ENCODE peak calls at places on chromosomes 5 and 9, in nine cellular contexts. C is CD8-positive, alpha-beta T cell; Z is caudate nucleus; U is HS-27A; Q is HEK293T; M is CMK; B is activated naive CD8-positive, alpha-beta T cell treated with anti-CD3 and anti-CD28 coated beads, Interleukin-2, amount 50 U/mL, for 24 hours; R is psoas muscle; X is KBM-7. P is an unnamed sample.

GRCh38 chr9:5825896-5826622 is 6.9 kb downstream of the ERMP1 start:
- DNase-seq in C (no peak), Z (no peak), U (no peak), Q (no peak), M (no peak), B (no peak), R (no peak), X (no peak), P (no peak)

GRCh38 chr5:14105717-14106435 is 37.3 kb upstream of the TRIO start:
- DNase-seq in C (no peak), Z (no peak), U (peak; percentile 95), Q (no peak), M (no peak), B (no peak), R (no peak), X (no peak), P (no peak)

GRCh38 chr9:6230037-6230778 is 14.6 kb downstream of the IL33 start:
- DNase-seq in C (no peak), Z (no peak), U (no peak), Q (no peak), M (no peak), B (no peak), R (no peak), X (no peak), P (no peak)

GRCh38 chr5:106818552-106818951 is 852.2 kb downstream of the EFNA5 start:
- DNase-seq in C (no peak), Z (no peak), U (no peak), Q (no peak), M (no peak), B (no peak), R (no peak), X (no peak), P (no peak)

GRCh38 chr5:93100433-93100832 is 480.6 kb downstream of the NR2F1-AS1 start:
- DNase-seq in C (no peak), Z (no peak), U (no peak), Q (no peak), M (no peak), B (no peak), R (no peak), X (no peak), P (no peak)

GRCh38 chr9:113436753-113437515 is 26.4 kb downstream of the C9orf43 start:
- DNase-seq in C (no peak), Z (no peak), U (no peak), Q (no peak), M (no peak), B (no peak), R (no peak), X (no peak), P (no peak)

GRCh38 chr9:98118640-98119601 is at the start of gene TRIM14:
- DNase-seq in C (no peak), Z (no peak), U (peak; percentile 27), Q (peak; percentile 63), M (no peak), B (peak; percentile 71), R (peak; percentile 68), X (peak; percentile 71), P (peak; percentile 45)

GRCh38 chr5:143781993-143782520 is 29.9 kb upstream of the HMHB1 start:
- DNase-seq in C (no peak), Z (no peak), U (no peak), Q (no peak), M (no peak), B (no peak), R (no peak), X (peak; percentile 37), P (no peak)

GRCh38 chr5:96149546-96149945 is 187.9 kb upstream of the ELL2 start:
- DNase-seq in C (no peak), Z (no peak), U (no peak), Q (no peak), M (no peak), B (no peak), R (no peak), X (no peak), P (no peak)

GRCh38 chr5:125685771-125686170 is 737.4 kb upstream of the GRAMD2B start:
- DNase-seq in C (no peak), Z (no peak), U (no peak), Q (no peak), M (no peak), B (no peak), R (no peak), X (no peak), P (no peak)

GRCh38 chr9:111959468-111959941 is 62.9 kb downstream of the UGCG start:
- DNase-seq in C (no peak), Z (no peak), U (peak; percentile 89), Q (no peak), M (no peak), B (no peak), R (peak; percentile 67), X (no peak), P (no peak)

GRCh38 chr5:99177796-99178195 is 249.0 kb upstream of the CHD1 start:
- DNase-seq in C (no peak), Z (no peak), U (no peak), Q (no peak), M (no peak), B (no peak), R (no peak), X (no peak), P (no peak)

GRCh38 chr5:173051746-173052145 is 4.4 kb upstream of the CREBRF start:
- DNase-seq in C (no peak), Z (no peak), U (peak; percentile 39), Q (no peak), M (no peak), B (no peak), R (no peak), X (no peak), P (no peak)

GRCh38 chr9:97387936-97388684 is 23.8 kb upstream of the TDRD7 start:
- DNase-seq in C (no peak), Z (no peak), U (no peak), Q (no peak), M (no peak), B (no peak), R (no peak), X (no peak), P (no peak)

GRCh38 chr9:97993000-97993399 is 9.9 kb downstream of the ANP32B start:
- DNase-seq in C (no peak), Z (no peak), U (no peak), Q (no peak), M (no peak), B (no peak), R (no peak), X (peak; percentile 77), P (no peak)